ENCODE peak calls at places on chromosomes 3 and 15, in ten cellular contexts. T is OCI-LY7; P is transverse colon; S is cardiac muscle cell; Q is CD4-positive, alpha-beta memory T cell; D is heart right ventricle; Y is RWPE2; E is stomach; H is pancreas; A is CD8-positive, alpha-beta T cell. B is an unnamed sample. For H3K9me3 and H3K4me1, the result is how much of the 10 kb centered on the place peaks cover.

GRCh38 chr15:78763796-78764241 is 47.4 kb downstream of the ADAMTS7 start:
- DNase-seq in T (no peak), P (no peak), S (no peak), Q (no peak), D (peak), Y (peak), E (no peak), H (no peak), A (no peak), B (no peak)

GRCh38 chr3:49217688-49218470 is 46.5 kb downstream of the KLHDC8B start:
- DNase-seq in T (no peak), P (peak), S (peak), Q (no peak), D (peak), Y (no peak), E (no peak), H (peak), A (no peak), B (no peak)

GRCh38 chr3:175914785-175915184 is 1055.7 kb downstream of the NAALADL2 start:
- DNase-seq in T (no peak), P (no peak), S (peak), Q (no peak), D (no peak), Y (no peak), E (no peak), H (no peak), A (no peak), B (no peak)

GRCh38 chr3:107651782-107652181 is 129.0 kb downstream of the BBX start:
- DNase-seq in T (no peak), P (no peak), S (no peak), Q (peak), D (no peak), Y (no peak), E (no peak), H (no peak), A (no peak), B (no peak)

GRCh38 chr3:7787871-7788828 is 713.5 kb upstream of the LMCD1 start:
- DNase-seq in T (no peak), P (no peak), S (peak), Q (no peak), D (no peak), Y (no peak), E (no peak), H (no peak), A (no peak), B (no peak)

GRCh38 chr3:175186511-175186910 is 327.4 kb downstream of the NAALADL2 start:
- DNase-seq in T (no peak), P (no peak), S (no peak), Q (no peak), D (no peak), Y (no peak), E (no peak), H (no peak), A (no peak), B (no peak)

GRCh38 chr15:75573001-75573400 is 6.1 kb downstream of the PTPN9 start:
- DNase-seq in T (no peak), P (no peak), S (peak), Q (no peak), D (no peak), Y (no peak), E (no peak), H (no peak), A (no peak), B (no peak)

GRCh38 chr3:49461443-49462171 is 8.5 kb upstream of the DAG1 start:
- DNase-seq in T (no peak), P (no peak), S (peak), Q (no peak), D (no peak), Y (no peak), E (no peak), H (no peak), A (no peak), B (no peak)

GRCh38 chr15:99486371-99487336 is 79.1 kb upstream of the MEF2A start:
- DNase-seq in T (no peak), P (peak), S (peak), Q (no peak), D (peak), Y (no peak), E (peak), H (peak), A (no peak), B (no peak)

GRCh38 chr15:31304736-31305365 is 21.8 kb upstream of the KLF13 start:
- DNase-seq in T (peak), P (no peak), S (no peak), Q (no peak), D (no peak), Y (no peak), E (no peak), H (no peak), A (no peak), B (no peak)

GRCh38 chr3:127158614-127159221 is 34.2 kb upstream of the PRR23E start:
- DNase-seq in T (no peak), P (no peak), S (peak), Q (no peak), D (no peak), Y (no peak), E (no peak), H (peak), A (no peak), B (no peak)

GRCh38 chr15:47485419-47485818 is 231.9 kb upstream of the SEMA6D start:
- DNase-seq in T (no peak), P (no peak), S (no peak), Q (no peak), D (no peak), Y (no peak), E (no peak), H (no peak), A (no peak), B (no peak)

GRCh38 chr3:126750760-126751129 is 46.7 kb downstream of the CHCHD6 start:
- DNase-seq in T (no peak), P (no peak), S (no peak), Q (no peak), D (no peak), Y (no peak), E (no peak), H (no peak), A (no peak), B (no peak)

GRCh38 chr15:32844118-32844711 is 126.4 kb downstream of the GREM1 start:
- DNase-seq in T (peak), P (no peak), S (peak), Q (no peak), D (no peak), Y (no peak), E (no peak), H (no peak), A (no peak), B (peak)

GRCh38 chr3:123353852-123354238 is 95.0 kb downstream of the ADCY5 start:
- DNase-seq in T (no peak), P (no peak), S (peak), Q (no peak), D (no peak), Y (no peak), E (no peak), H (no peak), A (no peak), B (no peak)

GRCh38 chr3:18153571-18154173 is 271.5 kb downstream of the SATB1 start:
- DNase-seq in T (no peak), P (no peak), S (peak), Q (no peak), D (no peak), Y (no peak), E (no peak), H (peak), A (no peak), B (no peak)

GRCh38 chr3:85004147-85004546 is 45.4 kb downstream of the CADM2 start:
- DNase-seq in T (no peak), P (no peak), S (no peak), Q (no peak), D (no peak), Y (no peak), E (no peak), H (no peak), A (no peak), B (no peak)

GRCh38 chr15:51172190-51172589 is 77.5 kb upstream of the TNFAIP8L3 start:
- DNase-seq in T (no peak), P (no peak), S (peak), Q (no peak), D (no peak), Y (no peak), E (no peak), H (no peak), A (no peak), B (no peak)

GRCh38 chr3:44734646-44735168 is 5.3 kb downstream of the ZNF501 start:
- DNase-seq in T (no peak), P (no peak), S (no peak), Q (no peak), D (no peak), Y (no peak), E (no peak), H (no peak), A (no peak), B (no peak)
- H3K9me3 ChIP-seq in T (half or more), P (half or more), S (under half), Q (under half), D (under half), Y (half or more), E (half or more), H (under half), A (under half), B (half or more)

DNA sequence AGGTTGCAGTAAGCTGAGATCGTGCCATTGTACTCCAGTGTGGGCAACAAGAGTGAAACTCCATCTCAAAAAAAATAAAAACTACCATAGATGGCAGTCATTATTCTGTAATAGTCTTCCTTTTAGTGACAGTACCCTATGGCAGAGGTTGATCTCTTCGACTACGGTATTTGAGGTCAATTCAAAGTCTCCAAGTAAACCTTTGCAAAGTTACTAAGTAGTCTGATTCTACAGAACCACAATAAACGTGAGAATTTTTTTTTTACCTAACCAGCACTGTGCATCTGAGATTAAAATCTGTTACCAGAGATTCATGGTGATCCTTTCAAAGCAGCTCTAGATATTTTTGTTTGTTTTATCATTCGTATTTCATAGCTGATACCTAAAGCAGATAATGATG is 86.7 kb upstream of the CHD2 start:
- DNase-seq in T (no peak), P (no peak), S (no peak), Q (peak), D (no peak), Y (no peak), E (no peak), H (no peak), A (no peak), B (peak)
- H3K4me1 ChIP-seq in T (half or more), P (under half), S (under half), Q (half or more), D (under half), Y (under half), E (under half), H (under half), A (half or more), B (half or more)

DNA sequence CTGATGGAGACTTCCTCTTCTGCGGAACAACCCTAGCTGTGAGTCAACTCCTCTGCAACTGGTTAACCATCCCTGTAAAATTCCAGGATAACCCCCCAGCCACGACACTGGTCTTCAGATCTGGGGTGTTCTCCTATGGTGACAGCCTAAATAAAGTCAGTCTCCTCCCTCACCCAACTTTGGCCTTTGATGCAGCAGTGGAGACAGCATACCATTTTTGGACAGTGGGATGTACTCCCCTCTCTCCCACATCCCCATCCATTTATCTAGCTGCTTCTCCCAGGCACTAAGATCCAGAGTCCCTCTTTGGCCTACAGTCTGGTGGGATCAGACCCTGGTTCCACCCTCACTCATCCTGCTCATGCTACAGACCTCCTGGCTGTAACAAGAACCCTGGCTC is 352.6 kb downstream of the OCA2 start:
- DNase-seq in T (no peak), P (no peak), S (no peak), Q (no peak), D (no peak), Y (no peak), E (no peak), H (no peak), A (no peak), B (no peak)
- H3K9me3 ChIP-seq in T (under half), P (under half), S (under half), Q (under half), D (under half), Y (under half), E (under half), H (under half), A (under half), B (under half)

DNA sequence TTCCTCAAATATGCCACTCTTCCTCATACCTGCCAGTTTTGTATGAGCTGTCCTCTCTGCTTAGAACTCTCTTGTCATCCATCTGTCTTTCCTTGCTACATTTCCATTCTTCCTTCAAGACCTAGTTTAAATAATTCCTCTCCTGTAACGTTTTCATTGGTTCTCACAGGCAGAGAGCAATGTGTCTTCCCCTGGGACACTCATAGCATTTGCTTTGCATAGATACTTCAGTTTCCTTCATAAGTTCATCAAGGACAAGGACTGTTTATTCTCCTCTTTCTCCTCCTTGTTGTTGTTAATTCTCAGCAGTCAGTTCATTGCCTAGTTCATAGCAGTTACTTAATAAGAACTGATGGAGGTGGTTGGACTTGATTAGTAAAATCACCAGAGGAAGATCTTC is 10.6 kb downstream of the NR2C2 start:
- DNase-seq in T (peak), P (no peak), S (no peak), Q (no peak), D (no peak), Y (no peak), E (no peak), H (no peak), A (no peak), B (peak)
- H3K4me1 ChIP-seq in T (under half), P (under half), S (under half), Q (under half), D (under half), Y (under half), E (under half), H (under half), A (under half), B (under half)

B was measured in CD4-positive, CD25-positive, alpha-beta regulatory T cell.